ENCODE peak calls at places on chromosome 18, in five cellular contexts. F is IMR-90, H is K562, T is GM12878, K is HepG2. B is an unnamed sample.
A peak's percentile ranks its signal among the peaks of the same experiment; 100 is the strongest.

GRCh38 chr18:62126776-62127175 is 60.1 kb downstream of the PIGN start:
- DNase-seq in F (no peak), K (no peak), T (no peak), H (no peak), B (no peak)

GRCh38 chr18:73918816-73919215 is 228.8 kb downstream of the FBXO15 start:
- DNase-seq in T (no peak), F (no peak), K (no peak), H (no peak), B (no peak)

GRCh38 chr18:41262688-41263087 is 692.3 kb upstream of the PIK3C3 start:
- DNase-seq in K (no peak), T (no peak), H (no peak), F (no peak), B (no peak)

GRCh38 chr18:49359732-49360444 is 100.6 kb downstream of the DYM start:
- DNase-seq in H (no peak), K (no peak), F (peak; percentile 90), T (peak; percentile 27), B (peak; percentile 4)

GRCh38 chr18:13587477-13587876 is 138.9 kb downstream of the FAM210A start:
- DNase-seq in T (no peak), F (no peak), H (no peak), K (no peak), B (no peak)

GRCh38 chr18:13895505-13896033 is 19.8 kb downstream of the MC2R start:
- DNase-seq in T (no peak), H (no peak), K (no peak), F (no peak), B (no peak)

GRCh38 chr18:63603772-63604171 is 16.6 kb downstream of the SERPINB13 start:
- DNase-seq in F (peak; percentile 12), H (no peak), K (no peak), T (peak; percentile 42), B (no peak)

GRCh38 chr18:58511306-58511705 is 117.6 kb downstream of the ALPK2 start:
- DNase-seq in T (no peak), H (no peak), F (no peak), K (no peak), B (no peak)

GRCh38 chr18:69935319-69936190 is 12.1 kb downstream of the CD226 start:
- DNase-seq in T (peak; percentile 89), F (no peak), K (peak; percentile 89), H (no peak), B (no peak)

GRCh38 chr18:47901624-47902362 is 28.7 kb downstream of the SMAD2 start:
- DNase-seq in H (peak; percentile 48), T (peak; percentile 61), F (no peak), K (no peak), B (no peak)

GRCh38 chr18:69365658-69366057 is 35.0 kb upstream of the DOK6 start:
- DNase-seq in F (no peak), T (no peak), H (no peak), K (no peak), B (no peak)

GRCh38 chr18:47750889-47751423 is 179.5 kb downstream of the SMAD2 start:
- DNase-seq in K (no peak), T (no peak), H (no peak), F (no peak), B (no peak)

GRCh38 chr18:56851774-56852173 is 200.6 kb downstream of the WDR7 start:
- DNase-seq in F (no peak), K (no peak), H (no peak), T (peak; percentile 17), B (no peak)

GRCh38 chr18:49666045-49666444 is 104.2 kb downstream of the LIPG start:
- DNase-seq in K (no peak), H (no peak), T (no peak), F (peak; percentile 48), B (no peak)

GRCh38 chr18:22060361-22060760 is 109.0 kb upstream of the GATA6 start:
- DNase-seq in F (no peak), T (no peak), H (no peak), K (no peak), B (no peak)

GRCh38 chr18:49814147-49814499 is 790 bp upstream of the ACAA2 start:
- DNase-seq in T (no peak), K (peak; percentile 23), H (peak; percentile 69), F (peak; percentile 69), B (peak; percentile 20)

GRCh38 chr18:34809697-34810096 is 99.6 kb downstream of the DTNA start:
- DNase-seq in F (peak; percentile 32), K (peak; percentile 52), H (peak; percentile 41), T (no peak), B (peak; percentile 39)

GRCh38 chr18:49008716-49009115 is 58.0 kb upstream of the SMAD7 start:
- DNase-seq in K (no peak), T (no peak), F (no peak), H (no peak), B (no peak)

GRCh38 chr18:48084858-48085257 is 154.4 kb upstream of the SMAD2 start:
- DNase-seq in T (no peak), K (no peak), F (no peak), H (no peak), B (no peak)

GRCh38 chr18:48184118-48184517 is 225.1 kb downstream of the ZBTB7C start:
- DNase-seq in T (no peak), H (no peak), K (no peak), F (no peak), B (no peak)

GRCh38 chr18:36780748-36781147 is 48.1 kb downstream of the TPGS2 start:
- DNase-seq in T (no peak), F (peak; percentile 73), H (no peak), K (no peak), B (no peak)

GRCh38 chr18:62672600-62672999 is 42.7 kb upstream of the PHLPP1 start:
- DNase-seq in F (no peak), H (no peak), T (no peak), K (peak; percentile 16), B (no peak)

GRCh38 chr18:32478818-32479217 is 8.1 kb upstream of the GAREM1 start:
- DNase-seq in T (no peak), F (no peak), H (no peak), K (no peak), B (no peak)

GRCh38 chr18:42437646-42438045 is 482.6 kb downstream of the PIK3C3 start:
- DNase-seq in T (no peak), K (no peak), F (no peak), H (no peak), B (no peak)

GRCh38 chr18:48950536-48951447 is at the start of gene SMAD7:
- DNase-seq in T (no peak), F (no peak), H (no peak), K (no peak), B (no peak)

GRCh38 chr18:5058768-5059539 is 138.1 kb downstream of the AKAIN1 start:
- DNase-seq in F (no peak), H (no peak), K (no peak), T (peak; percentile 26), B (no peak)

GRCh38 chr18:80169607-80170006 is 60.5 kb downstream of the ADNP2 start:
- DNase-seq in K (no peak), F (peak; percentile 50), H (no peak), T (no peak), B (no peak)
- TF ChIP-seq RAD21 in K (no peak), F (no peak), H (no peak), T (no peak), B (no peak)

GRCh38 chr18:23095463-23095862 is 39.8 kb upstream of the CABLES1 start:
- DNase-seq in H (peak; percentile 15), K (no peak), F (no peak), T (no peak), B (no peak)

GRCh38 chr18:23088343-23088742 is 46.9 kb upstream of the CABLES1 start:
- DNase-seq in F (no peak), K (no peak), T (no peak), H (no peak), B (no peak)

GRCh38 chr18:23094411-23095165 is 40.7 kb upstream of the CABLES1 start:
- DNase-seq in H (no peak), K (no peak), T (no peak), F (no peak), B (no peak)

GRCh38 chr18:23092121-23092520 is 43.2 kb upstream of the CABLES1 start:
- DNase-seq in H (no peak), F (no peak), T (no peak), K (no peak), B (no peak)

DNA sequence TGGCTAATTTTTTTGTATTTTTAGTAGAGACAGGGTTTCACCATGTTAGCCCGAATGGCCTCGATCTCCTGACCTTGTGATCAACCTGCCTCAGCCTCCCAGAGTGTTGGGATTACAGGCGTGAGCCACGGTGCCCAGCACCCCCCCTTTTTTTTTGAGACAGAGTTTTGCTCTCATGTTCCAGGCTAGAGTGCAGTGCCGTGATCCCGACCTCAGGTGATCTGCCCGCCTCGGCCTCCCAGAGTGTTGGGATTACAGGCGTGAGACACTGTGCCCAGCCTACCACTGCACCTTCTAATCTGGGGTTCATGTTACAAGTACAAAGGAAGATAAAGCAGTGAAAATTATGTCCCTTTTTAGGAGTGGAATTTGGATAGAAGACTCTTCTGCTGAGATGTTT is 41.5 kb upstream of the CABLES1 start:
- DNase-seq in F (no peak), K (no peak), T (no peak), H (no peak), B (no peak)
- TF ChIP-seq BHLHE40 in F (no peak), K (no peak), T (no peak), H (no peak), B (no peak)

GRCh38 chr18:23837591-23837990 is 148.3 kb downstream of the LAMA3 start:
- DNase-seq in H (no peak), F (peak; percentile 86), T (no peak), K (no peak), B (no peak)
- TF ChIP-seq RAD21 in H (no peak), F (no peak), T (no peak), K (no peak), B (no peak)

GRCh38 chr18:8952174-8952573 is 150.3 kb upstream of the NDUFV2 start:
- DNase-seq in K (no peak), H (no peak), T (no peak), F (no peak), B (no peak)

GRCh38 chr18:8948471-8949149 is 153.9 kb upstream of the NDUFV2 start:
- DNase-seq in H (peak; percentile 64), T (no peak), F (peak; percentile 93), K (no peak), B (peak; percentile 53)

GRCh38 chr18:8951491-8951890 is 151.0 kb upstream of the NDUFV2 start:
- DNase-seq in H (peak; percentile 77), F (no peak), T (peak; percentile 13), K (no peak), B (no peak)

GRCh38 chr18:8949206-8949605 is 153.3 kb upstream of the NDUFV2 start:
- DNase-seq in H (no peak), T (no peak), F (peak; percentile 48), K (no peak), B (no peak)

GRCh38 chr18:8952796-8953760 is 149.4 kb upstream of the NDUFV2 start:
- DNase-seq in H (no peak), T (no peak), F (peak; percentile 92), K (no peak), B (no peak)
- TF ChIP-seq BHLHE40 in H (no peak), T (no peak), F (peak; percentile 16), K (no peak), B (no peak)

DNA sequence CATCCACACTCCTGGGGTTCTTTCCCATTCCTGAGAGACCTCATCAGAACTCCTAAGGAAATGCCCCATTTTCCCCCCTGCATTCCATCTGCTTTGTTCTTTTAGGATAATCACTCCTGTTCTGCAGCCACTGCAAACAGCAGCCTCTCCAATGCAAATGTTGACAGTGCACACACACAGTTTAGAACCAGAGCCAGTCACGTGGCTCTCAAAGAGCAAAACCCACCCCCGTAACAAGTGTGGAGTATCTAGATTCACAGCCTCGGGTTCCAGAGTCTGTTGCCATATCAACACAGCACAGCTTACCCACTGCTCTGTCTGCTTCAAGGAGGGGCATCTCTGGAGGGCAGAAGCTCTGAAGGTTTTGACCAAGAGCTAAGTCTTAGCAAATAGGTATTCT is 180.0 kb downstream of the NAPG start:
- DNase-seq in K (peak; percentile 77), T (no peak), H (no peak), F (no peak), B (no peak)
- TF ChIP-seq RAD21 in K (no peak), T (no peak), H (no peak), F (no peak), B (no peak)